ENCODE peak calls at places on chromosomes 5 and 9, in ten cellular contexts. X is T1000; F is lower leg skin; Y is stimulated activated naive CD8-positive, alpha-beta T cell treated with anti-CD3 and anti-CD28 coated beads, Interleukin-15, amount 100 ng/mL, for 72 hours; H is HT1080; T is foreskin fibroblast; J is activated T-helper 9 cell treated with anti-CD3 and anti-CD28 coated beads, Interleukin-2, amount 50 U/mL, for 16 hours; P is AG04450; D is myocyte; O is neural crest cell. U is an unnamed sample.

GRCh38 chr5:124343451-124343867 is 403.0 kb downstream of the ZNF608 start:
- DNase-seq in X (peak), H (peak), Y (no peak), D (peak), F (peak), P (peak), O (no peak), T (peak), J (no peak), U (no peak)

GRCh38 chr9:131397100-131397790 is 3.4 kb downstream of the PRRC2B start:
- DNase-seq in D (no peak), H (peak), P (no peak), F (no peak), Y (no peak), O (no peak), J (no peak), T (no peak), X (no peak), U (no peak)

GRCh38 chr5:181185560-181185959 is 19.4 kb downstream of the TRIM7 start:
- DNase-seq in X (no peak), J (no peak), D (no peak), O (no peak), H (no peak), T (no peak), Y (no peak), P (no peak), F (no peak), U (no peak)

GRCh38 chr5:62937661-62938558 is 359.3 kb downstream of the LRRC70 start:
- DNase-seq in F (no peak), T (no peak), D (peak), X (no peak), J (no peak), Y (no peak), P (no peak), O (no peak), H (peak), U (no peak)

GRCh38 chr9:113484258-113484730 is 20.8 kb downstream of the RGS3 start:
- DNase-seq in O (no peak), J (no peak), H (no peak), Y (no peak), X (no peak), D (peak), F (no peak), P (no peak), T (no peak), U (no peak)

GRCh38 chr5:44774279-44774880 is 34.4 kb upstream of the MRPS30 start:
- DNase-seq in P (peak), X (no peak), J (no peak), Y (no peak), T (peak), H (peak), D (peak), O (no peak), F (no peak), U (no peak)

GRCh38 chr9:136546697-136547481 is 1.0 kb upstream of the NOTCH1 start:
- DNase-seq in O (no peak), X (peak), T (peak), H (peak), D (peak), Y (peak), P (no peak), J (peak), F (peak), U (peak)

GRCh38 chr9:4864698-4865097 is 72.0 kb downstream of the RCL1 start:
- DNase-seq in H (no peak), Y (no peak), F (no peak), X (no peak), J (no peak), T (no peak), P (no peak), D (no peak), O (no peak), U (no peak)

GRCh38 chr9:27462434-27462833 is 61.7 kb upstream of the IFNK start:
- DNase-seq in O (no peak), P (no peak), H (no peak), X (no peak), T (no peak), Y (no peak), D (no peak), F (no peak), J (no peak), U (no peak)

GRCh38 chr5:142906863-142907671 is 136.9 kb downstream of the ARHGAP26 start:
- DNase-seq in Y (no peak), H (no peak), D (peak), J (no peak), T (peak), F (no peak), X (no peak), P (peak), O (no peak), U (no peak)

GRCh38 chr9:114733814-114734213 is 51.8 kb upstream of the TEX48 start:
- DNase-seq in Y (no peak), H (peak), D (no peak), X (no peak), P (no peak), F (no peak), J (no peak), T (peak), O (no peak), U (no peak)

GRCh38 chr5:1563051-1563461 is 39.3 kb upstream of the LPCAT1 start:
- DNase-seq in P (no peak), Y (no peak), X (no peak), H (no peak), J (no peak), O (no peak), T (no peak), D (no peak), F (no peak), U (no peak)

GRCh38 chr9:131474711-131475110 is 28.0 kb upstream of the POMT1 start:
- DNase-seq in F (no peak), Y (no peak), J (no peak), H (no peak), D (no peak), X (no peak), P (no peak), O (no peak), T (no peak), U (no peak)

GRCh38 chr5:124079062-124079461 is 567.1 kb downstream of the CSNK1G3 start:
- DNase-seq in Y (no peak), X (no peak), D (peak), J (no peak), H (no peak), F (no peak), O (no peak), P (no peak), T (no peak), U (no peak)

GRCh38 chr5:83095973-83096539 is 18.7 kb downstream of the XRCC4 start:
- DNase-seq in D (peak), T (peak), H (peak), Y (no peak), P (peak), F (no peak), O (no peak), X (peak), J (no peak), U (no peak)

GRCh38 chr5:40831346-40832210 is 3.4 kb downstream of the RPL37 start:
- DNase-seq in F (no peak), T (peak), H (peak), O (no peak), Y (no peak), X (no peak), D (no peak), J (no peak), P (no peak), U (no peak)

GRCh38 chr5:127878174-127878750 is 175.1 kb downstream of the CCDC192 start:
- DNase-seq in D (peak), X (no peak), H (peak), T (peak), O (peak), Y (no peak), P (no peak), J (no peak), F (no peak), U (no peak)

GRCh38 chr5:32713396-32714381 is 2.6 kb downstream of the NPR3 start:
- DNase-seq in F (peak), T (peak), X (no peak), J (no peak), D (peak), P (no peak), Y (no peak), H (no peak), O (peak), U (no peak)

GRCh38 chr5:68344447-68345111 is 129.0 kb downstream of the PIK3R1 start:
- DNase-seq in O (no peak), Y (no peak), X (no peak), T (peak), P (no peak), D (peak), J (no peak), F (no peak), H (peak), U (no peak)

GRCh38 chr5:173757279-173757678 is 130.9 kb upstream of the CPEB4 start:
- DNase-seq in D (no peak), P (no peak), T (no peak), F (no peak), Y (no peak), X (no peak), O (no peak), H (no peak), J (no peak), U (no peak)